ENCODE peak calls at places on chromosome 20, in four cellular contexts. One of them, this sample, is unnamed. For H3K4me1, the result is how much of the 10 kb centered on the place peaks cover.

GRCh38 chr20:57106030-57106682 is 160.3 kb downstream of the BMP7 start:
- DNase-seq in right cardiac atrium: no peak
- DNase-seq in naive thymus-derived CD4-positive, alpha-beta T cell: no peak
- DNase-seq in adipocyte: no peak
- DNase-seq in this sample: peak

GRCh38 chr20:62652051-62652893 is 10.0 kb downstream of the SLCO4A1 start:
- DNase-seq in right cardiac atrium: peak
- DNase-seq in naive thymus-derived CD4-positive, alpha-beta T cell: peak
- DNase-seq in adipocyte: peak
- DNase-seq in this sample: peak

GRCh38 chr20:63148696-63149095 is 67.2 kb downstream of the YTHDF1 start:
- DNase-seq in right cardiac atrium: no peak
- DNase-seq in naive thymus-derived CD4-positive, alpha-beta T cell: no peak
- DNase-seq in adipocyte: no peak
- DNase-seq in this sample: no peak

GRCh38 chr20:20233041-20233514 is 134.8 kb upstream of the INSM1 start:
- DNase-seq in right cardiac atrium: no peak
- DNase-seq in naive thymus-derived CD4-positive, alpha-beta T cell: no peak
- DNase-seq in adipocyte: no peak
- DNase-seq in this sample: no peak

GRCh38 chr20:21522479-21523397 is 8.9 kb upstream of the NKX2-2 start:
- DNase-seq in right cardiac atrium: no peak
- DNase-seq in naive thymus-derived CD4-positive, alpha-beta T cell: no peak
- DNase-seq in adipocyte: no peak
- DNase-seq in this sample: no peak

GRCh38 chr20:19737025-19737424 is 21.0 kb upstream of the RIN2 start:
- DNase-seq in right cardiac atrium: no peak
- DNase-seq in naive thymus-derived CD4-positive, alpha-beta T cell: no peak
- DNase-seq in adipocyte: peak
- DNase-seq in this sample: no peak

GRCh38 chr20:20594171-20594530 is 118.3 kb downstream of the RALGAPA2 start:
- DNase-seq in right cardiac atrium: no peak
- DNase-seq in naive thymus-derived CD4-positive, alpha-beta T cell: peak
- DNase-seq in adipocyte: peak
- DNase-seq in this sample: no peak

GRCh38 chr20:24693466-24694156 is 224.2 kb downstream of the SYNDIG1 start:
- DNase-seq in right cardiac atrium: no peak
- DNase-seq in naive thymus-derived CD4-positive, alpha-beta T cell: no peak
- DNase-seq in adipocyte: no peak
- DNase-seq in this sample: peak

GRCh38 chr20:3900187-3900604 is 11.0 kb downstream of the PANK2 start:
- DNase-seq in right cardiac atrium: no peak
- DNase-seq in naive thymus-derived CD4-positive, alpha-beta T cell: no peak
- DNase-seq in adipocyte: no peak
- DNase-seq in this sample: no peak

GRCh38 chr20:20024942-20025341 is 7.8 kb downstream of the NAA20 start:
- DNase-seq in right cardiac atrium: no peak
- DNase-seq in naive thymus-derived CD4-positive, alpha-beta T cell: no peak
- DNase-seq in adipocyte: peak
- DNase-seq in this sample: no peak

GRCh38 chr20:20894753-20895152 is 182.3 kb upstream of the RALGAPA2 start:
- DNase-seq in right cardiac atrium: peak
- DNase-seq in naive thymus-derived CD4-positive, alpha-beta T cell: no peak
- DNase-seq in adipocyte: no peak
- DNase-seq in this sample: peak

GRCh38 chr20:32336918-32337347 is 21.2 kb upstream of the ASXL1 start:
- DNase-seq in right cardiac atrium: no peak
- DNase-seq in naive thymus-derived CD4-positive, alpha-beta T cell: peak
- DNase-seq in adipocyte: peak
- DNase-seq in this sample: no peak

GRCh38 chr20:22389836-22390542 is 194.4 kb downstream of the FOXA2 start:
- DNase-seq in right cardiac atrium: no peak
- DNase-seq in naive thymus-derived CD4-positive, alpha-beta T cell: no peak
- DNase-seq in adipocyte: no peak
- DNase-seq in this sample: no peak

GRCh38 chr20:50172347-50173013 is 18.1 kb upstream of the CEBPB start:
- DNase-seq in right cardiac atrium: peak
- DNase-seq in naive thymus-derived CD4-positive, alpha-beta T cell: no peak
- DNase-seq in adipocyte: peak
- DNase-seq in this sample: peak

GRCh38 chr20:10171864-10172751 is 46.5 kb upstream of the SNAP25 start:
- DNase-seq in right cardiac atrium: peak
- DNase-seq in naive thymus-derived CD4-positive, alpha-beta T cell: no peak
- DNase-seq in adipocyte: peak
- DNase-seq in this sample: peak

GRCh38 chr20:63097336-63097831 is 90.6 kb upstream of the BHLHE23 start:
- DNase-seq in right cardiac atrium: peak
- DNase-seq in naive thymus-derived CD4-positive, alpha-beta T cell: no peak
- DNase-seq in adipocyte: no peak
- DNase-seq in this sample: no peak

GRCh38 chr20:50313223-50313820 is 122.7 kb downstream of the CEBPB start:
- DNase-seq in right cardiac atrium: no peak
- DNase-seq in naive thymus-derived CD4-positive, alpha-beta T cell: no peak
- DNase-seq in adipocyte: peak
- DNase-seq in this sample: peak

GRCh38 chr20:62935204-62935967 is 2.6 kb upstream of the GID8 start:
- DNase-seq in right cardiac atrium: no peak
- DNase-seq in naive thymus-derived CD4-positive, alpha-beta T cell: no peak
- DNase-seq in adipocyte: no peak
- DNase-seq in this sample: no peak

GRCh38 chr20:20711413-20711812 is 1.0 kb downstream of the RALGAPA2 start:
- DNase-seq in right cardiac atrium: no peak
- DNase-seq in naive thymus-derived CD4-positive, alpha-beta T cell: peak
- DNase-seq in adipocyte: no peak
- DNase-seq in this sample: peak

GRCh38 chr20:21101453-21102251 is 4.5 kb downstream of the LINC00237 start:
- DNase-seq in right cardiac atrium: peak
- DNase-seq in naive thymus-derived CD4-positive, alpha-beta T cell: no peak
- DNase-seq in adipocyte: no peak
- DNase-seq in this sample: peak

GRCh38 chr20:37277253-37277593 is 12.2 kb upstream of the MANBAL start:
- DNase-seq in right cardiac atrium: no peak
- DNase-seq in naive thymus-derived CD4-positive, alpha-beta T cell: no peak
- DNase-seq in adipocyte: no peak
- DNase-seq in this sample: no peak

GRCh38 chr20:57596998-57597939 is 23.0 kb downstream of the ZBP1 start:
- DNase-seq in right cardiac atrium: peak
- DNase-seq in naive thymus-derived CD4-positive, alpha-beta T cell: peak
- DNase-seq in adipocyte: peak
- DNase-seq in this sample: peak

GRCh38 chr20:10662661-10663458 is 10.9 kb downstream of the JAG1 start:
- DNase-seq in right cardiac atrium: no peak
- DNase-seq in naive thymus-derived CD4-positive, alpha-beta T cell: no peak
- DNase-seq in adipocyte: no peak
- DNase-seq in this sample: no peak

GRCh38 chr20:34581341-34582189 is 23.0 kb downstream of the MAP1LC3A start:
- DNase-seq in right cardiac atrium: peak
- DNase-seq in naive thymus-derived CD4-positive, alpha-beta T cell: no peak
- DNase-seq in adipocyte: peak
- DNase-seq in this sample: peak

GRCh38 chr20:47035191-47035590 is 140.5 kb downstream of the EYA2 start:
- DNase-seq in right cardiac atrium: no peak
- DNase-seq in naive thymus-derived CD4-positive, alpha-beta T cell: no peak
- DNase-seq in adipocyte: peak
- DNase-seq in this sample: no peak

GRCh38 chr20:37498066-37498702 is 22.9 kb upstream of the NNAT start:
- DNase-seq in right cardiac atrium: no peak
- DNase-seq in naive thymus-derived CD4-positive, alpha-beta T cell: no peak
- DNase-seq in adipocyte: peak
- DNase-seq in this sample: no peak

GRCh38 chr20:43243672-43244269 is 54.1 kb upstream of the PTPRT start:
- DNase-seq in right cardiac atrium: no peak
- DNase-seq in naive thymus-derived CD4-positive, alpha-beta T cell: no peak
- DNase-seq in adipocyte: no peak
- DNase-seq in this sample: peak
- H3K4me1 ChIP-seq in right cardiac atrium: under half
- H3K4me1 ChIP-seq in naive thymus-derived CD4-positive, alpha-beta T cell: under half
- H3K4me1 ChIP-seq in adipocyte: under half
- H3K4me1 ChIP-seq in this sample: under half

DNA sequence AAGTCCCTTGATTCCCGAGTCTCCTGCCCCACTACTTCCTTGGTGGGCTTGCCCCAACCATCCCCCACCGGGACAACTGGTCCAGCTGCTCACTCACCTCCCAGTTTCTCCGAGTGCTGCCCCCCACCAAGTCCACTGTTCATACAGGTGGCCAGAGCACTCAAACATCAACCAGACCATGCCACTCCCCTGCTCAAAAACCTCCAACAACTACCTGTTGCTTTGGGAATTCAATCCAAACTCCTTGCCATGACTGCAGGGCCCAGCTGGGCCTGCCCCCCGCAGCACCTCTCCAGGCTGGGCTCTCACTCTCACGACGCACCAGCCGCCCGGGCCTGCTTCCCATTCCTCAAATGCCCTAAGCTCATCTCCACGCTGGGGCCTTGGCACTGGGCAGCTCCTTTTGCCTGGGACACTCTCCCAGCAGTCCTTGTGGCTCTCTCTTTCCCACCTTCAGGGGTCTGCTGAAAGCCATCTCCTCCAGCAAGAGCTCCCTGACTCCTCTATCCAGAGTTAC is 97.5 kb downstream of the NFATC2 start:
- DNase-seq in right cardiac atrium: no peak
- DNase-seq in naive thymus-derived CD4-positive, alpha-beta T cell: no peak
- DNase-seq in adipocyte: no peak
- DNase-seq in this sample: no peak
- H3K4me1 ChIP-seq in right cardiac atrium: under half
- H3K4me1 ChIP-seq in naive thymus-derived CD4-positive, alpha-beta T cell: under half
- H3K4me1 ChIP-seq in adipocyte: under half
- H3K4me1 ChIP-seq in this sample: under half

DNA sequence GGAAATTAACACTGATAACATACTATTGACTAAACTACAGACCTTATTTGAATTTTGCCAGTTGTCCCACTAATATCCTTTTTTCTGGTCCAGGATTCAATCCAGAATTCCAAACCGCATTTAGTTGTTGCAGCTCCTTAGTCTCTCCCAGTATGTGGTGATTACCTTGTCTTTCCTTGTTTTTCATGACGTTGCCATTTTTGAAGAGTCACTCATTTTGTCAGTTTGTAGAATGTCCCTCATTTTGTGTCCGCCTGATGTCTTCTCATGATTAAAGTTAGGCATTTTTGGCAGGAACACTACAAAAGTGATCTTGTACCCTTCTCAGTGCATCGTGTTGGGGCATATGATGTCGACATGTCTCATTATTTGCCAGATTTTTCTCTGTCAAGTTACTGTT is 33.1 kb downstream of the DTD1 start:
- DNase-seq in right cardiac atrium: no peak
- DNase-seq in naive thymus-derived CD4-positive, alpha-beta T cell: no peak
- DNase-seq in adipocyte: no peak
- DNase-seq in this sample: no peak
- H3K4me1 ChIP-seq in right cardiac atrium: under half
- H3K4me1 ChIP-seq in naive thymus-derived CD4-positive, alpha-beta T cell: under half
- H3K4me1 ChIP-seq in adipocyte: under half
- H3K4me1 ChIP-seq in this sample: under half

DNA sequence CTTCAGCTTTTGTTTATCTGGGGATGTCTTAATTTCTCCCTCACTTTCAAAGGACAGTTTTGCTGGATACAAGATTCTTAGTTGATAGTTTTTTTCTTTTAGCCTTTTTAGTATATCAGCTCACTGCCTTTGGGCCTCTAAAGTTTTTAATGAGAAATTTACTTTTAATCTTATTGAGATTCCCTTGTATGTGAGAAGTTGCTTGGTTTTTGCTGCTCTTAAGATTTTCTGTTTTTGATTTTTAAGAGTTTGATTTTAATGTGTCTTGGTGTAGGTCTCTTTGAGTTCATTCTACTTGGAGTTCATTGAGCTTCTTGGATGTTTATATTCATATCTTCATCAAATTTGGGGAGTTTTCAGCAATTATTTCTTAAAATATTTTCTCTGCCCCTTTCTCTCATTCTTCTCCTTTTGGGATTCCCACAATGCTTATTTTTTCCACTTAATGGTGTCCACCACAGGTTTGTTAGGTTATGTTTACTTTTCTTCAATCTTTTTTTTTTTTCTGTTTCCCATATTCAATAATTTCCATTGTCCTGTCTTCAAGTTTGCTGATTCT is 19.6 kb upstream of the TGM6 start:
- DNase-seq in right cardiac atrium: no peak
- DNase-seq in naive thymus-derived CD4-positive, alpha-beta T cell: no peak
- DNase-seq in adipocyte: no peak
- DNase-seq in this sample: no peak
- H3K4me1 ChIP-seq in right cardiac atrium: under half
- H3K4me1 ChIP-seq in naive thymus-derived CD4-positive, alpha-beta T cell: under half
- H3K4me1 ChIP-seq in adipocyte: under half
- H3K4me1 ChIP-seq in this sample: under half

DNA sequence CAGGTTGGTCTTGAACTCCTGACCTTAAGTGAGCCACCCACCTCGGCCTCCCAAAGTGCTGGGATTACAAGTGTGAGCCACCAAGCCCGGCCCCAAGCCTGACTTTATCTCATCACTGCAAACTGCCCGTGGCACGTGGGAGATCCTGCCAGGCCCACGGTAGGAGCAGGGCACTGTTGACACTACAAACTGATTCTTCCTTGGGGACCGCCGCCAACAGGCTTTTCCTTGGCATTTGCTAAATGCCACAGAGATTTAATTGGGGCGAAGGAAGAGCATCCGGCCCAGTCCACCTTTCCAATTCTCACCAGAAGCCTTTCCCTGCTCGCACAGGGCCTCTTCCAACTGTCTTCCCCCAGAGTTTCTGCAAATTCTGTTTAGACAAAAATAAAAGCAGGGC is 11.0 kb downstream of the ATP9A start:
- DNase-seq in right cardiac atrium: no peak
- DNase-seq in naive thymus-derived CD4-positive, alpha-beta T cell: no peak
- DNase-seq in adipocyte: no peak
- DNase-seq in this sample: peak
- H3K4me1 ChIP-seq in right cardiac atrium: under half
- H3K4me1 ChIP-seq in naive thymus-derived CD4-positive, alpha-beta T cell: under half
- H3K4me1 ChIP-seq in adipocyte: half or more
- H3K4me1 ChIP-seq in this sample: under half